ENCODE peak calls at places on chromosomes 7 and 10, in four cellular contexts. S, U, Q and X are unnamed samples.

GRCh38 chr10:68297264-68297663 is 34.6 kb upstream of the HNRNPH3 start:
- DNase-seq in Q (no peak), U (no peak), S (no peak), X (no peak)

GRCh38 chr10:11563936-11564335 is 47.5 kb downstream of the USP6NL start:
- DNase-seq in U (no peak), S (no peak), Q (no peak), X (no peak)

GRCh38 chr10:6958254-6958653 is 378.2 kb upstream of the PRKCQ start:
- DNase-seq in S (no peak), U (peak; percentile 67), Q (peak; percentile 34), X (no peak)

GRCh38 chr7:122166708-122167107 is 22.7 kb upstream of the AASS start:
- DNase-seq in Q (no peak), S (no peak), U (no peak), X (no peak)

GRCh38 chr7:22849158-22849557 is 26.5 kb upstream of the TOMM7 start:
- DNase-seq in S (no peak), Q (no peak), U (no peak), X (no peak)

GRCh38 chr10:89744021-89744420 is 42.6 kb downstream of the KIF20B start:
- DNase-seq in U (no peak), S (no peak), Q (no peak), X (no peak)

GRCh38 chr10:73263948-73264347 is 11.5 kb upstream of the MRPS16 start:
- DNase-seq in Q (no peak), U (no peak), S (no peak), X (no peak)

GRCh38 chr10:32148864-32149256 is 92.6 kb upstream of the KIF5B start:
- DNase-seq in Q (no peak), S (no peak), U (no peak), X (no peak)

GRCh38 chr7:92246363-92247101 is 758 bp downstream of the ANKIB1 start:
- DNase-seq in U (no peak), S (no peak), Q (peak; percentile 60), X (no peak)

GRCh38 chr7:117673367-117673766 is 193.5 kb downstream of the CFTR start:
- DNase-seq in U (no peak), Q (peak; percentile 86), S (no peak), X (no peak)

GRCh38 chr10:13449296-13449695 is 79.5 kb downstream of the BEND7 start:
- DNase-seq in U (no peak), S (no peak), Q (no peak), X (no peak)

GRCh38 chr10:86195521-86195920 is 171.1 kb downstream of the GRID1 start:
- DNase-seq in S (no peak), Q (no peak), U (no peak), X (peak; percentile 38)

GRCh38 chr7:48299580-48300169 is 128.4 kb downstream of the ABCA13 start:
- DNase-seq in U (peak; percentile 42), Q (peak; percentile 57), S (no peak), X (no peak)

GRCh38 chr7:50664937-50665336 is 99.7 kb upstream of the DDC start:
- DNase-seq in Q (no peak), U (no peak), S (no peak), X (no peak)

GRCh38 chr10:93670372-93670771 is 32.0 kb downstream of the FRA10AC1 start:
- DNase-seq in Q (no peak), U (no peak), S (no peak), X (no peak)

GRCh38 chr7:145009866-145010265 is 174.0 kb upstream of the TPK1 start:
- DNase-seq in U (no peak), S (no peak), Q (no peak), X (no peak)

GRCh38 chr10:128985036-128985435 is 482.0 kb upstream of the MGMT start:
- DNase-seq in Q (no peak), S (no peak), U (no peak), X (no peak)

GRCh38 chr7:105016083-105017075 is 2.4 kb downstream of the KMT2E start:
- DNase-seq in Q (no peak), S (no peak), U (no peak), X (no peak)

GRCh38 chr10:6201511-6201975 is 1.2 kb upstream of the PFKFB3 start:
- DNase-seq in Q (peak; percentile 64), U (no peak), S (peak; percentile 63), X (peak; percentile 82)

GRCh38 chr10:116257785-116258184 is 15.2 kb downstream of the GFRA1 start:
- DNase-seq in S (no peak), U (no peak), Q (no peak), X (no peak)

GRCh38 chr7:70775570-70776156 is 356.3 kb upstream of the GALNT17 start:
- DNase-seq in U (no peak), S (no peak), Q (no peak), X (no peak)

GRCh38 chr10:3774814-3775670 is 10.0 kb downstream of the KLF6 start:
- DNase-seq in Q (no peak), S (no peak), U (no peak), X (no peak)

GRCh38 chr10:118983263-118983662 is 46.3 kb upstream of the NANOS1 start:
- DNase-seq in Q (no peak), U (no peak), S (no peak), X (peak; percentile 15)

GRCh38 chr7:105680505-105681187 is 99.4 kb upstream of the EFCAB10 start:
- DNase-seq in S (no peak), U (no peak), Q (no peak), X (no peak)

GRCh38 chr10:28744021-28744420 is 66.7 kb downstream of the BAMBI start:
- DNase-seq in Q (no peak), S (no peak), U (no peak), X (no peak)

GRCh38 chr10:122509323-122509722 is 48.0 kb downstream of the HTRA1 start:
- DNase-seq in Q (no peak), S (no peak), U (no peak), X (no peak)

GRCh38 chr7:55457801-55458200 is 92.7 kb downstream of the LANCL2 start:
- DNase-seq in S (no peak), Q (no peak), U (no peak), X (no peak)

GRCh38 chr7:130669051-130669700 is 628 bp upstream of the COPG2 start:
- DNase-seq in S (no peak), Q (peak; percentile 13), U (peak; percentile 16), X (no peak)

GRCh38 chr10:106980711-106981460 is 183.6 kb downstream of the SORCS1 start:
- DNase-seq in S (no peak), U (no peak), Q (no peak), X (no peak)

GRCh38 chr10:75470901-75471300 is 39.5 kb downstream of the LRMDA start:
- DNase-seq in S (no peak), U (no peak), Q (no peak), X (no peak)

GRCh38 chr7:30146127-30146612 is 11.4 kb downstream of the MTURN start:
- DNase-seq in U (peak; percentile 47), Q (no peak), S (no peak), X (no peak)